ENCODE peak calls at places on chromosomes 12 and 14, in five cellular contexts. I is HFFc6, S is NCI-H2171 treated with DMSO at 0.1 percent for 48 hours, Q is iPS-NIHi11, B is occipital lobe. E is an unnamed sample.

GRCh38 chr14:68663385-68664076 is 129.3 kb downstream of the ZFP36L1 start:
- DNase-seq in I (peak; percentile 91), S (no peak), Q (no peak), B (no peak), E (no peak)

GRCh38 chr12:105485321-105485910 is 154.9 kb downstream of the C12orf75 start:
- DNase-seq in I (peak; percentile 73), S (no peak), Q (no peak), B (no peak), E (no peak)

GRCh38 chr12:55738113-55739024 is 4.6 kb upstream of the GDF11 start:
- DNase-seq in I (peak; percentile 74), S (peak; percentile 91), Q (peak; percentile 74), B (peak; percentile 53), E (peak; percentile 97)

GRCh38 chr12:102421801-102422583 is 58.4 kb downstream of the IGF1 start:
- DNase-seq in I (no peak), S (no peak), Q (no peak), B (no peak), E (no peak)

GRCh38 chr12:87690236-87690810 is 338.9 kb downstream of the C12orf50 start:
- DNase-seq in I (no peak), S (no peak), Q (no peak), B (no peak), E (no peak)

GRCh38 chr14:74695406-74695805 is 17.5 kb downstream of the AREL1 start:
- DNase-seq in I (no peak), S (no peak), Q (no peak), B (no peak), E (no peak)

GRCh38 chr14:63853831-63854293 is 1.1 kb downstream of the SYNE2 start:
- DNase-seq in I (peak; percentile 32), S (peak; percentile 64), Q (peak; percentile 47), B (no peak), E (peak; percentile 93)

GRCh38 chr14:66998013-66998412 is 191.2 kb upstream of the GARIN2 start:
- DNase-seq in I (no peak), S (no peak), Q (no peak), B (no peak), E (no peak)

GRCh38 chr12:95788637-95789036 is 1.9 kb downstream of the NTN4 start:
- DNase-seq in I (peak; percentile 64), S (no peak), Q (no peak), B (no peak), E (no peak)

GRCh38 chr12:5904969-5905368 is 40.1 kb downstream of the ANO2 start:
- DNase-seq in I (no peak), S (no peak), Q (no peak), B (no peak), E (no peak)

GRCh38 chr12:25800101-25800500 is 158.4 kb upstream of the RASSF8 start:
- DNase-seq in I (no peak), S (no peak), Q (no peak), B (no peak), E (no peak)

GRCh38 chr12:6460751-6461371 is 9.0 kb downstream of the TAPBPL start:
- DNase-seq in I (no peak), S (no peak), Q (no peak), B (no peak), E (no peak)

GRCh38 chr14:28767239-28767850 is 758 bp downstream of the FOXG1 start:
- DNase-seq in I (no peak), S (no peak), Q (no peak), B (no peak), E (no peak)

GRCh38 chr12:127629066-127629820 is 637.7 kb upstream of the TMEM132C start:
- DNase-seq in I (no peak), S (peak; percentile 58), Q (no peak), B (peak; percentile 25), E (peak; percentile 88)

GRCh38 chr14:54676822-54677708 is 110.1 kb downstream of the SAMD4A start:
- DNase-seq in I (peak; percentile 95), S (no peak), Q (peak; percentile 59), B (peak; percentile 33), E (no peak)

GRCh38 chr12:43692064-43692463 is 66.5 kb downstream of the PUS7L start:
- DNase-seq in I (no peak), S (peak; percentile 2), Q (no peak), B (no peak), E (peak; percentile 14)

GRCh38 chr12:76883826-76884225 is 5.0 kb upstream of the CSRP2 start:
- DNase-seq in I (peak; percentile 11), S (peak; percentile 25), Q (no peak), B (no peak), E (peak; percentile 7)

GRCh38 chr12:98446060-98446459 is 69.3 kb upstream of the TMPO start:
- DNase-seq in I (no peak), S (no peak), Q (no peak), B (no peak), E (no peak)